ENCODE peak calls at places on chromosomes 16 and 17, in four cellular contexts. One of them, this sample, is unnamed.

GRCh38 chr16:25317732-25318316 is 60.2 kb upstream of the ZKSCAN2 start:
- DNase-seq in uterus: no peak
- DNase-seq in brain microvascular endothelial cell: no peak
- DNase-seq in psoas muscle: no peak
- DNase-seq in this sample: no peak

GRCh38 chr16:49441366-49441780 is 67.8 kb downstream of the C16orf78 start:
- DNase-seq in brain microvascular endothelial cell: no peak
- DNase-seq in psoas muscle: peak
- DNase-seq in uterus: no peak
- DNase-seq in this sample: peak

GRCh38 chr16:56066617-56067016 is 124.7 kb upstream of the GNAO1 start:
- DNase-seq in brain microvascular endothelial cell: no peak
- DNase-seq in psoas muscle: no peak
- DNase-seq in uterus: no peak
- DNase-seq in this sample: no peak

GRCh38 chr17:74224959-74225725 is 11.8 kb downstream of the TTYH2 start:
- DNase-seq in psoas muscle: no peak
- DNase-seq in brain microvascular endothelial cell: no peak
- DNase-seq in uterus: no peak
- DNase-seq in this sample: no peak

GRCh38 chr16:68369697-68370096 is 58.9 kb downstream of the PRMT7 start:
- DNase-seq in psoas muscle: no peak
- DNase-seq in brain microvascular endothelial cell: no peak
- DNase-seq in uterus: no peak
- DNase-seq in this sample: no peak

GRCh38 chr16:17602678-17603077 is 131.9 kb upstream of the XYLT1 start:
- DNase-seq in brain microvascular endothelial cell: no peak
- DNase-seq in uterus: no peak
- DNase-seq in psoas muscle: no peak
- DNase-seq in this sample: no peak

GRCh38 chr16:54242199-54242598 is 44.4 kb downstream of the IRX3 start:
- DNase-seq in uterus: no peak
- DNase-seq in brain microvascular endothelial cell: no peak
- DNase-seq in psoas muscle: no peak
- DNase-seq in this sample: no peak

GRCh38 chr16:3149630-3150345 is 15.0 kb downstream of the ZNF213 start:
- DNase-seq in brain microvascular endothelial cell: peak
- DNase-seq in psoas muscle: peak
- DNase-seq in uterus: peak
- DNase-seq in this sample: peak

GRCh38 chr17:65389956-65390355 is 171.5 kb downstream of the AXIN2 start:
- DNase-seq in uterus: no peak
- DNase-seq in psoas muscle: no peak
- DNase-seq in brain microvascular endothelial cell: peak
- DNase-seq in this sample: no peak

GRCh38 chr17:11969565-11969964 is 27.7 kb downstream of the ZNF18 start:
- DNase-seq in uterus: no peak
- DNase-seq in brain microvascular endothelial cell: no peak
- DNase-seq in psoas muscle: no peak
- DNase-seq in this sample: no peak

GRCh38 chr17:72661093-72661944 is 431.2 kb downstream of the SLC39A11 start:
- DNase-seq in brain microvascular endothelial cell: no peak
- DNase-seq in uterus: no peak
- DNase-seq in psoas muscle: no peak
- DNase-seq in this sample: no peak
- TF ChIP-seq CTCF in brain microvascular endothelial cell: peak
- TF ChIP-seq CTCF in uterus: no peak
- TF ChIP-seq CTCF in psoas muscle: no peak
- TF ChIP-seq CTCF in this sample: no peak

GRCh38 chr17:78998311-78999055 is 11.1 kb downstream of the CANT1 start:
- DNase-seq in uterus: peak
- DNase-seq in brain microvascular endothelial cell: no peak
- DNase-seq in psoas muscle: peak
- DNase-seq in this sample: peak

GRCh38 chr17:78997881-78998280 is 11.7 kb downstream of the CANT1 start:
- DNase-seq in brain microvascular endothelial cell: no peak
- DNase-seq in uterus: no peak
- DNase-seq in psoas muscle: no peak
- DNase-seq in this sample: no peak

GRCh38 chr17:78999947-79000395 is 9.6 kb downstream of the CANT1 start:
- DNase-seq in uterus: no peak
- DNase-seq in psoas muscle: no peak
- DNase-seq in brain microvascular endothelial cell: no peak
- DNase-seq in this sample: no peak

GRCh38 chr17:79000396-79001189 is 9.0 kb downstream of the CANT1 start:
- DNase-seq in uterus: peak
- DNase-seq in psoas muscle: no peak
- DNase-seq in brain microvascular endothelial cell: no peak
- DNase-seq in this sample: no peak

GRCh38 chr17:78999056-78999768 is 10.4 kb downstream of the CANT1 start:
- DNase-seq in brain microvascular endothelial cell: no peak
- DNase-seq in psoas muscle: no peak
- DNase-seq in uterus: peak
- DNase-seq in this sample: no peak
- H3K27ac ChIP-seq in brain microvascular endothelial cell: no peak
- H3K27ac ChIP-seq in psoas muscle: peak
- H3K27ac ChIP-seq in uterus: no peak
- H3K27ac ChIP-seq in this sample: peak

DNA sequence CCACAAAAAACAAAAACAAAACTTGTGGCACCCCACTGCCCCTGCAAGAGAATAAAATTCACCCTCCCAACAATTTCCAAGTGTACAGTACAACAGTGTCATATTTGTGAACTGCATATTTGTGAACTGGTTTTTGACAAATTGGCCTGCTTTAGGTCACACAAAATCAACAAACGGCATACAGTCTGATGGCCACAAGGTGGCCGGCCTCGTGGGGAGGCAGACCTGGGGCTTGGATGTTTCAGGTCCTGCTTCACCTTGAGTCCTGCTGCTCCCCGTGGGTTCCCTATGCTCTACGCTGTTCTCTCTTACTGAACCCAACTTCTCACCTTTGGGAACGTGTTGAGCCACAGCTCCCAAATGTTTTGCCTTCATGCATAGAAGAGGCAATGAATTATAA is 102.2 kb downstream of the CDK5R1 start:
- DNase-seq in brain microvascular endothelial cell: no peak
- DNase-seq in uterus: no peak
- DNase-seq in psoas muscle: no peak
- DNase-seq in this sample: no peak
- TF ChIP-seq CTCF in brain microvascular endothelial cell: peak
- TF ChIP-seq CTCF in uterus: no peak
- TF ChIP-seq CTCF in psoas muscle: no peak
- TF ChIP-seq CTCF in this sample: no peak

GRCh38 chr16:50500171-50500874 is 47.9 kb upstream of the NKD1 start:
- DNase-seq in psoas muscle: no peak
- DNase-seq in uterus: no peak
- DNase-seq in brain microvascular endothelial cell: no peak
- DNase-seq in this sample: no peak

GRCh38 chr16:50498756-50499155 is 49.4 kb upstream of the NKD1 start:
- DNase-seq in psoas muscle: no peak
- DNase-seq in uterus: peak
- DNase-seq in brain microvascular endothelial cell: no peak
- DNase-seq in this sample: no peak

GRCh38 chr16:50501251-50501650 is 46.9 kb upstream of the NKD1 start:
- DNase-seq in psoas muscle: no peak
- DNase-seq in brain microvascular endothelial cell: no peak
- DNase-seq in uterus: no peak
- DNase-seq in this sample: no peak

GRCh38 chr16:50497592-50497991 is 50.6 kb upstream of the NKD1 start:
- DNase-seq in uterus: no peak
- DNase-seq in psoas muscle: no peak
- DNase-seq in brain microvascular endothelial cell: peak
- DNase-seq in this sample: no peak

DNA sequence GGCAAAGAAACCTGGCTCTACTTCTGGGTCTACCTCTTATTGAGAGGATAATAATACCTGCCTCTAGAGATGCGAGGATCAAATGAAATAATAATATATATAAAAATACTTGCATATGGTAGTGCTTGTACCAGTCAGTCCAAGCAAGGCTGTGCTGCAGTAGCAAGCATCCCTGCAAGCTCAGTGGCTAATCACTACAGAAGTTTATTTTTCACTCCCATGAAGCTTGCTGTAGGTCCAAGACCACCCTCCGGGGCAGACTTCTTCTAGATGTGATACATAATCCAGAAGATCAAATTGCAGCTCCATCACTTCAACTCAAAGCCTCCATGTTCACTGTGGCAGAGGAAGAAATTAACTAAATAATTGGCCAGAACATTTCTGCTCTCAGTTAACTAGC is 48.9 kb upstream of the NKD1 start:
- DNase-seq in uterus: no peak
- DNase-seq in psoas muscle: no peak
- DNase-seq in brain microvascular endothelial cell: no peak
- DNase-seq in this sample: no peak
- H3K27ac ChIP-seq in uterus: no peak
- H3K27ac ChIP-seq in psoas muscle: no peak
- H3K27ac ChIP-seq in brain microvascular endothelial cell: no peak
- H3K27ac ChIP-seq in this sample: no peak

DNA sequence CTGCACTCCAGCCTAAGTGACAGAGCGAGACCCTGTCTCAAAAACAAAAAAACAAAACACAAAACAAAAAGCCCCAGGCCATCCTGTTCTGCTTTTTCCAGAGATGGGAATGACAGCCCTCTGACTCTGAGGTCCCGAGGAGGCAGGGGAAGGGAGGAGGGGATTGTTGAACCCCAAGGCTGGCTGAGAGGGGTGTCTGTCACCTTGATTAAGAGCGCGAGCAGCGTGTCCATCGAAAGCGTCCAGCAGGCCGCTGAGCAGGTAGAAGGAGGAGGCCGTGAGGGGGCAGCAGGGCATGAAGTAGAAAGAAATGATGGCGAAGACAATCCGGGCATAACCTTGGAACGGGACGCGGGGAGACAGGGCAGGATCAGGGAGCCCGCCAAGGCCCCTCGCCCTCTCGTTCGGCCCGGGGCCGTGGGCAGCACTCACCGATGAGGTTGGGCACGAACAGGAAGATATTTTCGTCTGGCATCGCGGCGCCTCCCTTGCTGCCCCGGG is 593 bp downstream of the CDIPT start:
- DNase-seq in brain microvascular endothelial cell: no peak
- DNase-seq in uterus: no peak
- DNase-seq in psoas muscle: no peak
- DNase-seq in this sample: no peak
- TF ChIP-seq CTCF in brain microvascular endothelial cell: peak
- TF ChIP-seq CTCF in uterus: no peak
- TF ChIP-seq CTCF in psoas muscle: no peak
- TF ChIP-seq CTCF in this sample: no peak

DNA sequence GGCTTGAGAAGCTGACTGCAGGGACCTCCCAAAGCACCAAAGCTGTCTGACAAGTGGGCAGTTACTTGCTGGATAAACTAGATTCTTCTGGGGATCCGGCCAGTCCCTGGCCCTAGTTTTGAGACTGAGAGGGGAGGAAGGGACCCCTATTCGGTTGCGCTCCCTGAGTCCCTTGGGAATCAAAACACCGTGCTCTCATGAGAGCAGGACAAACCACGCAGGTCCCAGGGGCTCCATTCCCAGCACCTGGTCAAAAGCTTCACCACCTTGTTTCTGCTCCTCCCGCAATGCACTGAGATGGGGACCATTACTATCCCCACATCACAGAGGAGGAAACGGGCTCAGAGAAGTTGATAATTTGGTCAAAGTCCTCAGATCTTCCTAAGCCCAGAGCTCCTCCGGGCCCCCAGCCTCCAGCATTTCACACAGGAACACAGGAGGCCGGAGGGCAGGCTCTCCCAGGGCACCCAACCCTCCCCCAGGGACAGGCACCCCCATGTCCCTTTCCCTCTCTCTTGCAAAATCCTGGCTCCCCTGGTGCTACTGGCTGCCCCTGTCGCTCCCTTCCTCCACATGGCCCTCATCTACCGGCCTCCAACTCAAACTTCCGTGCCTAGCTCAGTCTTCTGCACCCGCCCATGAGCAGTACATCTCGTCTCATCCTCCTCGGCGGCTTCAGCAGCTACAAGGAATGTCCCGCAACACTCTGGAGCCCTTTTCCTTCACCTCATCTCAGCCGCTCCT is 3.3 kb downstream of the TRIM65 start:
- DNase-seq in uterus: no peak
- DNase-seq in psoas muscle: no peak
- DNase-seq in brain microvascular endothelial cell: no peak
- DNase-seq in this sample: no peak
- H3K27ac ChIP-seq in uterus: no peak
- H3K27ac ChIP-seq in psoas muscle: peak
- H3K27ac ChIP-seq in brain microvascular endothelial cell: no peak
- H3K27ac ChIP-seq in this sample: no peak

DNA sequence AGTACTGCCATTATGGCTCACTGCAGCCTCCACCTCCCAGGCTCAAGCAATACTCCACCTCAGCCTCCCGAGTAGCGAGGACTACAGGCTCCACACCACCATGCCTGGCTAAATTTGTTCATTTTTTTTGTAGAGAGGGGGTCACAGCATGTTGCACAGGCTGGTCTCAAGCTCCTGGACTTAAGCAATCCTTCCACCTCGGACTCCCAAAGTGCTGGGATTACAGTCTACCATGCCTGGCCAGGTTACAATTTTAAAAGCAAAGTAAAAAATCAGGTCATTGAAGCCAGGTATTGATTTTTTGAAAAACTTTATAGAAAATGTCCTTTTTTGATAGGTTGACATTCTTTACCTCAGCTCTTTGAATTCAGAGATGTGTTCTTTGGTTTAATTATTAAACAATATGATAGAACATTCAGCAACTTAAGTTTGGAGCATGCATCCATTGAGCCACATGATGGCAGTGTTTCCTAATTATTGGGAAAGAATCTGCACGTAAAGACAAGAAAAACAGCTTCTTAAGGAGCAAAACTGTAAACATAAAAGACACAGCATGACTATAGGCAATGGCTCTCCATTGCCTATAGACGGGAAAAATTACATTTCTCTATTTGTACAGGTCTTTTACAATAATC is 1.7 kb upstream of the SLC16A11 start:
- DNase-seq in uterus: no peak
- DNase-seq in psoas muscle: no peak
- DNase-seq in brain microvascular endothelial cell: peak
- DNase-seq in this sample: no peak
- TF ChIP-seq CTCF in uterus: peak
- TF ChIP-seq CTCF in psoas muscle: peak
- TF ChIP-seq CTCF in brain microvascular endothelial cell: peak
- TF ChIP-seq CTCF in this sample: peak

GRCh38 chr17:7839199-7839889 is 5.3 kb downstream of the KDM6B start:
- DNase-seq in brain microvascular endothelial cell: no peak
- DNase-seq in uterus: no peak
- DNase-seq in psoas muscle: no peak
- DNase-seq in this sample: no peak

GRCh38 chr17:7840441-7840840 is 6.4 kb downstream of the KDM6B start:
- DNase-seq in brain microvascular endothelial cell: no peak
- DNase-seq in uterus: no peak
- DNase-seq in psoas muscle: no peak
- DNase-seq in this sample: no peak

GRCh38 chr17:7840875-7841274 is 6.9 kb downstream of the KDM6B start:
- DNase-seq in brain microvascular endothelial cell: no peak
- DNase-seq in psoas muscle: no peak
- DNase-seq in uterus: no peak
- DNase-seq in this sample: no peak

GRCh38 chr17:7841309-7841621 is 7.2 kb downstream of the KDM6B start:
- DNase-seq in uterus: no peak
- DNase-seq in brain microvascular endothelial cell: no peak
- DNase-seq in psoas muscle: no peak
- DNase-seq in this sample: no peak

GRCh38 chr17:7839890-7840260 is 5.9 kb downstream of the KDM6B start:
- DNase-seq in brain microvascular endothelial cell: no peak
- DNase-seq in psoas muscle: no peak
- DNase-seq in uterus: no peak
- DNase-seq in this sample: no peak
- H3K27ac ChIP-seq in brain microvascular endothelial cell: no peak
- H3K27ac ChIP-seq in psoas muscle: peak
- H3K27ac ChIP-seq in uterus: peak
- H3K27ac ChIP-seq in this sample: peak